ENCODE peak calls at places on chromosomes 3 and 15, in four cellular contexts. E is type B pancreatic cell, P is NCI-H2029, X is posterior vena cava. I is an unnamed sample.

GRCh38 chr15:90202929-90203328 is 1.8 kb downstream of the SEMA4B start:
- DNase-seq in E (no peak), P (no peak), X (no peak), I (no peak)

GRCh38 chr3:69205385-69205784 is 83.0 kb upstream of the LMOD3 start:
- DNase-seq in E (no peak), P (no peak), X (no peak), I (no peak)

GRCh38 chr3:156899951-156900350 is 73.8 kb downstream of the LEKR1 start:
- DNase-seq in E (no peak), P (no peak), X (no peak), I (no peak)

GRCh38 chr15:69127226-69127625 is 33.2 kb upstream of the GLCE start:
- DNase-seq in E (no peak), P (no peak), X (no peak), I (no peak)

GRCh38 chr15:84634228-84634837 is 19.8 kb downstream of the WDR73 start:
- DNase-seq in E (no peak), P (no peak), X (no peak), I (no peak)

GRCh38 chr15:56804908-56805307 is 71.6 kb upstream of the ZNF280D start:
- DNase-seq in E (no peak), P (no peak), X (no peak), I (no peak)

GRCh38 chr3:45269952-45270351 is 43.9 kb upstream of the TMEM158 start:
- DNase-seq in E (no peak), P (peak; percentile 48), X (no peak), I (no peak)

GRCh38 chr3:130968231-130968630 is 58.4 kb downstream of the ASTE1 start:
- DNase-seq in E (no peak), P (no peak), X (no peak), I (no peak)

GRCh38 chr15:91849749-91850161 is 3.8 kb upstream of the SLCO3A1 start:
- DNase-seq in E (no peak), P (no peak), X (no peak), I (no peak)

GRCh38 chr3:52193059-52193458 is 4.9 kb upstream of the ALAS1 start:
- DNase-seq in E (no peak), P (peak; percentile 35), X (no peak), I (no peak)

GRCh38 chr3:185862920-185863319 is 38.1 kb upstream of the IGF2BP2 start:
- DNase-seq in E (no peak), P (no peak), X (no peak), I (no peak)

GRCh38 chr3:126523745-126524428 is at the start of gene CHST13:
- DNase-seq in E (no peak), P (no peak), X (peak; percentile 91), I (no peak)

GRCh38 chr3:144407290-144407689 is 435.7 kb downstream of the DIPK2A start:
- DNase-seq in E (no peak), P (no peak), X (no peak), I (no peak)

GRCh38 chr3:122099255-122099654 is 44.1 kb downstream of the CD86 start:
- DNase-seq in E (no peak), P (no peak), X (no peak), I (no peak)

GRCh38 chr3:18233987-18234716 is 191.0 kb downstream of the SATB1 start:
- DNase-seq in E (no peak), P (peak; percentile 8), X (no peak), I (no peak)

GRCh38 chr15:40871749-40872617 is 2.1 kb downstream of the RHOV start:
- DNase-seq in E (no peak), P (peak; percentile 4), X (no peak), I (peak; percentile 90)

GRCh38 chr3:65112751-65113300 is 425.0 kb upstream of the ADAMTS9 start:
- DNase-seq in E (no peak), P (no peak), X (no peak), I (no peak)

GRCh38 chr3:30042274-30042859 is 564.0 kb upstream of the TGFBR2 start:
- DNase-seq in E (no peak), P (peak; percentile 61), X (peak; percentile 65), I (peak; percentile 45)

GRCh38 chr3:3666664-3667063 is 132.6 kb upstream of the LRRN1 start:
- DNase-seq in E (no peak), P (no peak), X (no peak), I (no peak)

GRCh38 chr3:124263168-124263567 is 271.2 kb upstream of the ROPN1 start:
- DNase-seq in E (no peak), P (no peak), X (no peak), I (no peak)

GRCh38 chr15:100932676-100933348 is 13.7 kb downstream of the LRRK1 start:
- DNase-seq in E (no peak), P (no peak), X (no peak), I (no peak)

GRCh38 chr3:191244242-191244867 is 45.3 kb downstream of the OSTN start:
- DNase-seq in E (no peak), P (no peak), X (no peak), I (no peak)

GRCh38 chr3:12896206-12896697 is 54.9 kb upstream of the RPL32 start:
- DNase-seq in E (no peak), P (no peak), X (no peak), I (no peak)

GRCh38 chr3:100709840-100710235 is 544 bp downstream of the TFG start:
- DNase-seq in E (peak; percentile 77), P (no peak), X (peak; percentile 86), I (no peak)

GRCh38 chr15:29920515-29920914 is 98.2 kb upstream of the TJP1 start:
- DNase-seq in E (peak; percentile 62), P (no peak), X (no peak), I (peak; percentile 91)

GRCh38 chr15:85592148-85592547 is 202.6 kb downstream of the KLHL25 start:
- DNase-seq in E (no peak), P (no peak), X (no peak), I (no peak)

I was measured in RWPE2.